ENCODE peak calls at places on chromosomes 1 and 21, in six cellular contexts. W is COR-L47, Z is retinal pigment epithelial cell, Q is hepatic stellate cell, K is posterior vena cava, Y is NAMALWA. X is an unnamed sample.

GRCh38 chr1:63407002-63407401 is 39.6 kb downstream of the ALG6 start:
- DNase-seq in W (no peak), Z (no peak), Q (no peak), K (no peak), Y (no peak), X (no peak)

GRCh38 chr1:78884685-78885452 is 121.7 kb downstream of the ADGRL4 start:
- DNase-seq in W (no peak), Z (no peak), Q (no peak), K (no peak), Y (no peak), X (no peak)

GRCh38 chr1:246114369-246114768 is 392.7 kb downstream of the SMYD3 start:
- DNase-seq in W (no peak), Z (no peak), Q (no peak), K (no peak), Y (no peak), X (no peak)

GRCh38 chr1:114828251-114828650 is 26.4 kb upstream of the SYCP1 start:
- DNase-seq in W (no peak), Z (no peak), Q (no peak), K (no peak), Y (no peak), X (no peak)

GRCh38 chr1:213297021-213297420 is 246.0 kb downstream of the RPS6KC1 start:
- DNase-seq in W (no peak), Z (no peak), Q (no peak), K (no peak), Y (no peak), X (no peak)

GRCh38 chr1:5945445-5945844 is 46.8 kb downstream of the NPHP4 start:
- DNase-seq in W (no peak), Z (no peak), Q (no peak), K (no peak), Y (no peak), X (peak; percentile 21)

GRCh38 chr21:40577285-40578043 is 269.5 kb downstream of the DSCAM start:
- DNase-seq in W (no peak), Z (no peak), Q (no peak), K (no peak), Y (no peak), X (no peak)

GRCh38 chr1:21468597-21468996 is 28.7 kb downstream of the NBPF3 start:
- DNase-seq in W (no peak), Z (no peak), Q (no peak), K (no peak), Y (peak; percentile 13), X (no peak)

GRCh38 chr1:218474089-218474488 is 129.0 kb downstream of the TGFB2 start:
- DNase-seq in W (no peak), Z (no peak), Q (no peak), K (no peak), Y (peak; percentile 19), X (no peak)

GRCh38 chr1:32801096-32801713 is 16.0 kb downstream of the YARS1 start:
- DNase-seq in W (no peak), Z (no peak), Q (no peak), K (no peak), Y (no peak), X (no peak)

GRCh38 chr1:17016317-17016661 is 4.6 kb upstream of the ATP13A2 start:
- DNase-seq in W (no peak), Z (peak; percentile 65), Q (no peak), K (no peak), Y (no peak), X (no peak)

GRCh38 chr1:60345621-60346020 is 272.1 kb upstream of the C1orf87 start:
- DNase-seq in W (no peak), Z (no peak), Q (no peak), K (no peak), Y (no peak), X (no peak)

GRCh38 chr1:100358210-100358609 is 5.9 kb downstream of the CDC14A start:
- DNase-seq in W (no peak), Z (no peak), Q (peak; percentile 10), K (no peak), Y (peak; percentile 60), X (no peak)

GRCh38 chr1:109502368-109502851 is 7.1 kb downstream of the AMIGO1 start:
- DNase-seq in W (no peak), Z (no peak), Q (no peak), K (no peak), Y (no peak), X (no peak)

GRCh38 chr1:185969028-185969427 is 234.8 kb downstream of the HMCN1 start:
- DNase-seq in W (no peak), Z (no peak), Q (no peak), K (no peak), Y (no peak), X (no peak)

GRCh38 chr1:48841466-48841865 is 64.8 kb upstream of the BEND5 start:
- DNase-seq in W (no peak), Z (no peak), Q (no peak), K (no peak), Y (no peak), X (no peak)

GRCh38 chr1:236207121-236207520 is 64.8 kb downstream of the GPR137B start:
- DNase-seq in W (no peak), Z (no peak), Q (no peak), K (no peak), Y (no peak), X (no peak)

GRCh38 chr21:29022141-29022540 is 2.3 kb upstream of the USP16 start:
- DNase-seq in W (no peak), Z (no peak), Q (no peak), K (no peak), Y (no peak), X (no peak)

GRCh38 chr1:48831579-48831978 is 54.9 kb upstream of the BEND5 start:
- DNase-seq in W (no peak), Z (no peak), Q (no peak), K (no peak), Y (no peak), X (no peak)

GRCh38 chr21:42466700-42467612 is 29.1 kb downstream of the RSPH1 start:
- DNase-seq in W (peak; percentile 48), Z (no peak), Q (peak; percentile 51), K (no peak), Y (peak; percentile 56), X (no peak)

GRCh38 chr1:33656467-33656866 is 184.0 kb downstream of the ZSCAN20 start:
- DNase-seq in W (no peak), Z (no peak), Q (no peak), K (no peak), Y (no peak), X (no peak)

GRCh38 chr1:40267767-40268187 is 9.7 kb downstream of the ZMPSTE24 start:
- DNase-seq in W (no peak), Z (peak; percentile 91), Q (peak; percentile 77), K (no peak), Y (no peak), X (no peak)

GRCh38 chr1:108830119-108831008 is 26.5 kb downstream of the AKNAD1 start:
- DNase-seq in W (no peak), Z (no peak), Q (peak; percentile 93), K (peak; percentile 96), Y (no peak), X (no peak)

GRCh38 chr1:94416901-94417701 is 1.1 kb upstream of the ABCD3 start:
- DNase-seq in W (no peak), Z (peak; percentile 89), Q (peak; percentile 17), K (no peak), Y (no peak), X (no peak)

GRCh38 chr21:44466996-44467858 is 11.9 kb downstream of the LRRC3 start:
- DNase-seq in W (no peak), Z (no peak), Q (no peak), K (peak; percentile 44), Y (no peak), X (no peak)

GRCh38 chr1:184388671-184389292 is 2.0 kb downstream of the C1orf21 start:
- DNase-seq in W (peak; percentile 42), Z (no peak), Q (no peak), K (no peak), Y (no peak), X (no peak)

GRCh38 chr1:3033795-3034100 is 12.5 kb downstream of the ACTRT2 start:
- DNase-seq in W (no peak), Z (no peak), Q (no peak), K (peak; percentile 9), Y (no peak), X (no peak)

GRCh38 chr1:58447891-58448290 is 98.6 kb downstream of the OMA1 start:
- DNase-seq in W (no peak), Z (peak; percentile 35), Q (no peak), K (no peak), Y (no peak), X (no peak)

GRCh38 chr1:231049121-231049979 is 9.3 kb upstream of the FAM89A start:
- DNase-seq in W (no peak), Z (no peak), Q (no peak), K (no peak), Y (no peak), X (no peak)

GRCh38 chr1:83942914-83943313 is 56.0 kb downstream of the TTLL7 start:
- DNase-seq in W (no peak), Z (no peak), Q (no peak), K (no peak), Y (no peak), X (no peak)

GRCh38 chr21:35020446-35020845 is 28.7 kb downstream of the RUNX1 start:
- DNase-seq in W (no peak), Z (no peak), Q (no peak), K (no peak), Y (no peak), X (no peak)

GRCh38 chr1:55700359-55701130 is 485.4 kb upstream of the USP24 start:
- DNase-seq in W (peak; percentile 37), Z (peak; percentile 68), Q (no peak), K (no peak), Y (no peak), X (no peak)

GRCh38 chr1:229940689-229941088 is 126.3 kb upstream of the GALNT2 start:
- DNase-seq in W (no peak), Z (peak; percentile 56), Q (no peak), K (no peak), Y (no peak), X (no peak)

GRCh38 chr1:155970531-155971167 is 7.7 kb downstream of the ARHGEF2 start:
- DNase-seq in W (no peak), Z (peak; percentile 66), Q (peak; percentile 91), K (peak; percentile 94), Y (peak; percentile 66), X (peak; percentile 89)

GRCh38 chr21:36494557-36494956 is 14.6 kb upstream of the CLDN14 start:
- DNase-seq in W (no peak), Z (no peak), Q (no peak), K (no peak), Y (no peak), X (no peak)

GRCh38 chr1:223393275-223394214 is at the start of gene CCDC185:
- DNase-seq in W (peak; percentile 8), Z (no peak), Q (no peak), K (no peak), Y (no peak), X (peak; percentile 70)